ENCODE peak calls at places on chromosomes 1 and 21, in five cellular contexts. One of them, this sample, is unnamed.

GRCh38 chr21:38136201-38136600 is 120.6 kb upstream of the KCNJ15 start:
- DNase-seq in IMR-90: peak; percentile 6
- DNase-seq in H1: no peak
- DNase-seq in mesendoderm: no peak
- DNase-seq in trophoblast cell: no peak
- DNase-seq in this sample: no peak

GRCh38 chr1:238777551-238777950 is 608.8 kb upstream of the CHRM3 start:
- DNase-seq in IMR-90: peak; percentile 17
- DNase-seq in H1: no peak
- DNase-seq in mesendoderm: no peak
- DNase-seq in trophoblast cell: no peak
- DNase-seq in this sample: no peak

GRCh38 chr1:192604979-192605620 is 29.5 kb downstream of the RGS1 start:
- DNase-seq in IMR-90: no peak
- DNase-seq in H1: no peak
- DNase-seq in mesendoderm: no peak
- DNase-seq in trophoblast cell: no peak
- DNase-seq in this sample: no peak

GRCh38 chr1:20867847-20868246 is 80.7 kb upstream of the HP1BP3 start:
- DNase-seq in IMR-90: peak; percentile 53
- DNase-seq in H1: no peak
- DNase-seq in mesendoderm: no peak
- DNase-seq in trophoblast cell: no peak
- DNase-seq in this sample: no peak

GRCh38 chr21:45970674-45971486 is 10.7 kb upstream of the COL6A1 start:
- DNase-seq in IMR-90: peak; percentile 44
- DNase-seq in H1: no peak
- DNase-seq in mesendoderm: peak; percentile 61
- DNase-seq in trophoblast cell: no peak
- DNase-seq in this sample: peak; percentile 81

GRCh38 chr1:229870381-229870780 is 196.7 kb upstream of the GALNT2 start:
- DNase-seq in IMR-90: no peak
- DNase-seq in H1: no peak
- DNase-seq in mesendoderm: no peak
- DNase-seq in trophoblast cell: no peak
- DNase-seq in this sample: no peak

GRCh38 chr1:38271116-38271633 is 224.6 kb upstream of the POU3F1 start:
- DNase-seq in IMR-90: no peak
- DNase-seq in H1: no peak
- DNase-seq in mesendoderm: no peak
- DNase-seq in trophoblast cell: no peak
- DNase-seq in this sample: no peak

GRCh38 chr1:149978547-149979023 is 31.9 kb downstream of the OTUD7B start:
- DNase-seq in IMR-90: no peak
- DNase-seq in H1: no peak
- DNase-seq in mesendoderm: no peak
- DNase-seq in trophoblast cell: no peak
- DNase-seq in this sample: no peak

GRCh38 chr1:79133703-79134258 is 127.3 kb upstream of the ADGRL4 start:
- DNase-seq in IMR-90: no peak
- DNase-seq in H1: no peak
- DNase-seq in mesendoderm: no peak
- DNase-seq in trophoblast cell: no peak
- DNase-seq in this sample: no peak

GRCh38 chr1:114758251-114758832 is 558 bp upstream of the CSDE1 start:
- DNase-seq in IMR-90: no peak
- DNase-seq in H1: no peak
- DNase-seq in mesendoderm: peak; percentile 16
- DNase-seq in trophoblast cell: no peak
- DNase-seq in this sample: no peak

GRCh38 chr1:21635138-21635535 is 34.0 kb downstream of the RAP1GAP start:
- DNase-seq in IMR-90: no peak
- DNase-seq in H1: no peak
- DNase-seq in mesendoderm: peak; percentile 52
- DNase-seq in trophoblast cell: no peak
- DNase-seq in this sample: no peak

GRCh38 chr1:205042911-205043806 is at the start of gene CNTN2:
- DNase-seq in IMR-90: no peak
- DNase-seq in H1: no peak
- DNase-seq in mesendoderm: peak; percentile 42
- DNase-seq in trophoblast cell: no peak
- DNase-seq in this sample: peak; percentile 74

GRCh38 chr1:56831874-56832693 is 12.9 kb upstream of the FYB2 start:
- DNase-seq in IMR-90: peak; percentile 97
- DNase-seq in H1: peak; percentile 46
- DNase-seq in mesendoderm: peak; percentile 69
- DNase-seq in trophoblast cell: peak; percentile 73
- DNase-seq in this sample: peak; percentile 64

GRCh38 chr1:183859865-183860264 is 54.9 kb downstream of the RGL1 start:
- DNase-seq in IMR-90: no peak
- DNase-seq in H1: no peak
- DNase-seq in mesendoderm: no peak
- DNase-seq in trophoblast cell: no peak
- DNase-seq in this sample: no peak

GRCh38 chr1:8406011-8406410 is 88.1 kb downstream of the SLC45A1 start:
- DNase-seq in IMR-90: no peak
- DNase-seq in H1: no peak
- DNase-seq in mesendoderm: no peak
- DNase-seq in trophoblast cell: no peak
- DNase-seq in this sample: no peak

GRCh38 chr1:87642581-87643129 is 314.0 kb downstream of the LMO4 start:
- DNase-seq in IMR-90: peak; percentile 12
- DNase-seq in H1: no peak
- DNase-seq in mesendoderm: peak; percentile 90
- DNase-seq in trophoblast cell: no peak
- DNase-seq in this sample: no peak

GRCh38 chr1:59481915-59482505 is 185.1 kb downstream of the FGGY start:
- DNase-seq in IMR-90: peak; percentile 75
- DNase-seq in H1: no peak
- DNase-seq in mesendoderm: no peak
- DNase-seq in trophoblast cell: no peak
- DNase-seq in this sample: no peak

GRCh38 chr1:94805912-94806311 is 14.2 kb upstream of the SLC44A3 start:
- DNase-seq in IMR-90: peak; percentile 61
- DNase-seq in H1: no peak
- DNase-seq in mesendoderm: peak; percentile 60
- DNase-seq in trophoblast cell: peak; percentile 45
- DNase-seq in this sample: peak; percentile 57

GRCh38 chr1:12052008-12052573 is 11.0 kb upstream of the TNFRSF8 start:
- DNase-seq in IMR-90: peak; percentile 83
- DNase-seq in H1: no peak
- DNase-seq in mesendoderm: peak; percentile 75
- DNase-seq in trophoblast cell: no peak
- DNase-seq in this sample: peak; percentile 50

GRCh38 chr21:15444118-15444960 is 285.4 kb upstream of the USP25 start:
- DNase-seq in IMR-90: no peak
- DNase-seq in H1: no peak
- DNase-seq in mesendoderm: peak; percentile 83
- DNase-seq in trophoblast cell: peak; percentile 27
- DNase-seq in this sample: peak; percentile 39
- H3K18ac ChIP-seq in IMR-90: no peak overlapping the region
- H3K18ac ChIP-seq in H1: no peak overlapping the region
- H3K18ac ChIP-seq in mesendoderm: no peak overlapping the region
- H3K18ac ChIP-seq in trophoblast cell: no peak overlapping the region
- H3K18ac ChIP-seq in this sample: peak overlapping the region; percentile 52

DNA sequence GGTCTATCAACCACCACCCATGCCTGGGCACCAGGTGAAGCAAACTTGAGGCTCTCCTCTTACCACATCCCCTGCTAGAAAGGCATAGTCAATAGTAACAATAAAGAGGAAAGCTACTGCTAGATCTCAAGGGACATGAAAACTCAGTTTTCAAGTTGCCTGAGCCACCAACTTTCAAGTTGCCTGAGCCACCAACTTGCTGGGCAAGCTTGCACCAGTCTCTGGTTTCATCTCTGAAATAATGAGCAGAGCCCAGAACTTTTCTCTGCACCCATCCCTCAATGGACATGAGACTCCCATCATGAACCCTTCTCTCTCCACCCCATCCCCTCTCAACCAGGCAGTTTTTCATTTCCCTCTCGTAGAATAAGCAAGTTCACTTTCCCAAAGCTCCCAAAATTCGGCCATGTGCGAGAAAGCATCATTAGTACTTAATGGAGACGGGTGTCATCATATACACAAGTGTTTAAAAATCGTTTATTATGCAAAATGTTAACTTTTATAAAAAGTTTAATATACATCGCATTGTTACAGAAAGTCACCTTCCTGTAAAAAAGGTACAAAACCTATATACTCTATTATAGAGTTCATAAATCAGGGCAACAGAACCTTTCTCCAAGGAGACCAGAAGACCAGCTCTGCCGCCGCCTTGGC is 1.7 kb downstream of the ID3 start:
- DNase-seq in IMR-90: peak; percentile 47
- DNase-seq in H1: no peak
- DNase-seq in mesendoderm: no peak
- DNase-seq in trophoblast cell: no peak
- DNase-seq in this sample: no peak
- H3K18ac ChIP-seq in IMR-90: peak overlapping the region; percentile 45
- H3K18ac ChIP-seq in H1: peak overlapping the region; percentile 48
- H3K18ac ChIP-seq in mesendoderm: peak overlapping the region; percentile 44
- H3K18ac ChIP-seq in trophoblast cell: peak overlapping the region; percentile 89
- H3K18ac ChIP-seq in this sample: peak overlapping the region; percentile 40

DNA sequence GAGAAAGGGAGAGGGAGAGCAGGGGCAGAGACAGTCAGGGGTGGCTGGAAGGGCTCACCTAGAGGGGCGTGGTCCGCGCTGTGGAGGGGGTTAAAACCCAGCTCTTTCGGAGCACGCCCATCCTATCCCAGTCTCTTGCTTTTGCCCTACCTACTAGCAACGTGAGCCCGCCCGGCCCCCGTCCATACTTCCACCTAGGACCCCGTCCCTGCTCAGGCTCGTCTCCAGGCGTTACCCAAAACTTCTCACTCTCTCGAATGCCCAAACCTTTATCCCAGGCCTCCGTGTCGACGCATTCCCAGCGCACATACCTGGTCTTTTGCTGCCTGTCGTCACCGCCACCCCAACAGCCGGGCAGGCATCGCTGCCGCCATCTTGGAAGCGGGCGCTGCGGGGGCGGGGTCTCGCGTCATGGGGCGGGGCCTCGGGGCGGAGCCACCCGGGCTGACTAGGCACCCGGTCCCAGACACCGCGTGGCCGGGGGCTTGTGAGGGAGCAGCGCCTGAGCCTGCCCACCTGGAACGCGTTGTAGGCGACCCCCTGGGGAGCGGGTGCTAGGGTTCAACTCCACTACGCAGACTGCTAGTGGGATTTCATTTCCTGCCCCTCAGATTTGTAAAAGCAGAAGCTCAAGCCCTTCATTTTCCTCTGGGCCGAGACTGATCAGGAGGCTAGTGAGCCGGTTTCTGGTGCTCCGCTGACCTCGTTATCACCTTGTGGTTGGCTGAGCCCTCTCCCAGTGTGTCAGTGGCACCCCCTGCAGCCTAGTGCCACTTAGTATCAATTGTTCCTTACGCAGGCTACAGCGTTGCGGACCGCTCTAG is at the start of gene B4GALT3:
- DNase-seq in IMR-90: peak; percentile 65
- DNase-seq in H1: no peak
- DNase-seq in mesendoderm: peak; percentile 96
- DNase-seq in trophoblast cell: peak; percentile 80
- DNase-seq in this sample: peak; percentile 94
- H3K18ac ChIP-seq in IMR-90: peak within 1 kb of the TSS; percentile 96
- H3K18ac ChIP-seq in H1: peak within 1 kb of the TSS; percentile 100
- H3K18ac ChIP-seq in mesendoderm: no peak within 1 kb of the TSS
- H3K18ac ChIP-seq in trophoblast cell: peak within 1 kb of the TSS; percentile 98
- H3K18ac ChIP-seq in this sample: peak within 1 kb of the TSS; percentile 91

DNA sequence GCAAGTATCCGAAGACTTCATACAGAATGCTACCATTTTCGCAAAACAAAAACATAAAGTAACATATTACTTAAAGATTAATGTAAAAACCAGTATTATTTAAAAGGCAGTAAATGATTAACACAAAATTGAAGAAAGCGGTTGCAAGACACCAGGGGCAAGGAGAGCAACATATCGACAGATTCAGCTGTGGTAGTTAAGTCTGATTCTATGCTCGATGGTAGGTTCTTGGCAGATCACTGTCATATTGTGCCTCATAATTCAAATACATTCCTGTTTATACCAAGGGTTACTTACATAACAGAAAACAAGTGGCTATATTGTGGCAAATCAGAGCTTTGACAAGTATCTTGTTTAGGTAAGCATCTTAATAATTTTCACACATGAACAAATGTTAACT is 37.7 kb downstream of the NRIP1 start:
- DNase-seq in IMR-90: no peak
- DNase-seq in H1: no peak
- DNase-seq in mesendoderm: no peak
- DNase-seq in trophoblast cell: no peak
- DNase-seq in this sample: no peak
- H3K18ac ChIP-seq in IMR-90: no peak overlapping the region
- H3K18ac ChIP-seq in H1: no peak overlapping the region
- H3K18ac ChIP-seq in mesendoderm: no peak overlapping the region
- H3K18ac ChIP-seq in trophoblast cell: no peak overlapping the region
- H3K18ac ChIP-seq in this sample: no peak overlapping the region

DNA sequence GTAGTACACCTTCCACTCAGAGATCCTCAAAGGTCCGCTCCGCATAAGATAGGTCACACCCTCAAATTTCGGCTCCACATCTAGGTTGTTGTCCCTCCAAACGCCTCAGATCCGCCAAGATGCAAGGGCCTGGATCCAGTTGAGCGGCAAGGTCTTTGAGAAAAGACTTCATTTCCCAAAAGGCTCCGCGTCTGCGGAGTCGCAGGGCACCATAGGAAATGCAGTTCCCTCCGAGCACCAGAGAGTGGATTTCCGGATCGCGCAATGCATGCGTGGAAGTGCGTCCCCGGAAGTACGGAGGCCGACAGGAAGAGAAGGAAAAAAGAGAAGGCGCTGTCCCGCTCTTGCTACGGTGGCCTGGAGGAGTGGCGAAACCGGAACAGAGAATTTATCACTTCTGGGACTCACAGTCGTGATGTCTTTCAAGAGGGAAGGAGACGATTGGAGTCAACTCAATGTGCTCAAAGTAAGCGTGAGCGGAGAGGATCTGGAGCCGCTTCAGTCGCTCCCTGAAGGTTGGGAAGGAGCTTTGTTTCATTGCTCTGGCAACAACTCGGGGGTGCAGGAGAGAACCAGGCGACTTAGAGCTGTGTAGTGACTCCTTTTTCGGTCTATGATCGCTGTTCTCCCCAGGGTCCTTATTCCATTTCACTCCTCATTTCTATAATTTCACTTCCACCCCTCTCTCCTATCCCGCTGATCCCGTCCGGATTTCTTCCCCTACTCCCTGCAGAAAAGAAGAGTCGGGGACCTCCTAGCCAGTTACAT is at the start of the genes LYSMD1 and SCNM1:
- DNase-seq in IMR-90: peak; percentile 99
- DNase-seq in H1: peak; percentile 93
- DNase-seq in mesendoderm: peak; percentile 100
- DNase-seq in trophoblast cell: peak; percentile 98
- DNase-seq in this sample: peak; percentile 98
- H3K18ac ChIP-seq in IMR-90: peak within 1 kb of the TSS; percentile 73
- H3K18ac ChIP-seq in H1: peak within 1 kb of the TSS; percentile 89
- H3K18ac ChIP-seq in mesendoderm: peak within 1 kb of the TSS; percentile 81
- H3K18ac ChIP-seq in trophoblast cell: peak within 1 kb of the TSS; percentile 74
- H3K18ac ChIP-seq in this sample: no peak within 1 kb of the TSS

GRCh38 chr1:65265296-65266271 is 43.8 kb upstream of the DNAJC6 start:
- DNase-seq in IMR-90: no peak
- DNase-seq in H1: no peak
- DNase-seq in mesendoderm: peak; percentile 86
- DNase-seq in trophoblast cell: no peak
- DNase-seq in this sample: peak; percentile 82
- H3K18ac ChIP-seq in IMR-90: no peak overlapping the region
- H3K18ac ChIP-seq in H1: peak overlapping the region; percentile 85
- H3K18ac ChIP-seq in mesendoderm: peak overlapping the region; percentile 75
- H3K18ac ChIP-seq in trophoblast cell: peak overlapping the region; percentile 11
- H3K18ac ChIP-seq in this sample: peak overlapping the region; percentile 54